ENCODE peak calls at places on chromosome 21, in ten cellular contexts. Y is stimulated activated CD4-positive, alpha-beta T cell treated with anti-CD3 and anti-CD28 coated beads, Interleukin-4, amount 100 ng/mL, for 1 hour; V is AG04450; D is GM04503; S is cardiac fibroblast; K is activated CD8-positive, alpha-beta T cell treated with anti-CD3 and anti-CD28 coated beads for 36 hours; N is memory B cell; P is CD4-positive, CD25-positive, alpha-beta regulatory T cell; O is HFF-Myc; Q is left ventricle myocardium superior. L is an unnamed sample.

GRCh38 chr21:23887709-23888303 is 1719.5 kb downstream of the MRPL39 start:
- DNase-seq in Y (peak), V (no peak), D (no peak), S (no peak), K (peak), N (peak), P (peak), O (no peak), Q (no peak), L (no peak)

GRCh38 chr21:25742900-25743299 is 8.1 kb downstream of the GABPA start:
- DNase-seq in Y (no peak), V (no peak), D (no peak), S (no peak), K (no peak), N (no peak), P (no peak), O (no peak), Q (no peak), L (no peak)

GRCh38 chr21:45530423-45531113 is 11.7 kb downstream of the SLC19A1 start:
- DNase-seq in Y (no peak), V (no peak), D (no peak), S (no peak), K (no peak), N (no peak), P (no peak), O (no peak), Q (peak), L (no peak)

GRCh38 chr21:31837613-31838390 is 35.0 kb upstream of the HUNK start:
- DNase-seq in Y (no peak), V (no peak), D (no peak), S (no peak), K (no peak), N (no peak), P (no peak), O (no peak), Q (no peak), L (no peak)

GRCh38 chr21:29215709-29216108 is 83.0 kb upstream of the BACH1 start:
- DNase-seq in Y (no peak), V (no peak), D (peak), S (peak), K (no peak), N (no peak), P (no peak), O (peak), Q (no peak), L (no peak)

GRCh38 chr21:32771134-32771523 is 426 bp downstream of the PAXBP1 start:
- DNase-seq in Y (no peak), V (peak), D (no peak), S (peak), K (peak), N (no peak), P (no peak), O (no peak), Q (peak), L (no peak)

GRCh38 chr21:18545908-18546307 is 142.3 kb upstream of the TMPRSS15 start:
- DNase-seq in Y (no peak), V (no peak), D (no peak), S (no peak), K (no peak), N (no peak), P (no peak), O (no peak), Q (no peak), L (no peak)

GRCh38 chr21:46089285-46089684 is 8.6 kb upstream of the COL6A2 start:
- DNase-seq in Y (no peak), V (no peak), D (no peak), S (no peak), K (no peak), N (no peak), P (no peak), O (no peak), Q (no peak), L (no peak)

GRCh38 chr21:35565204-35565611 is 495.1 kb downstream of the SETD4 start:
- DNase-seq in Y (no peak), V (no peak), D (peak), S (peak), K (no peak), N (no peak), P (no peak), O (peak), Q (peak), L (no peak)

GRCh38 chr21:26846036-26846931 is 1.1 kb upstream of the ADAMTS1 start:
- DNase-seq in Y (no peak), V (no peak), D (peak), S (peak), K (peak), N (no peak), P (no peak), O (no peak), Q (peak), L (no peak)

GRCh38 chr21:42347601-42348327 is 3.0 kb downstream of the TFF2 start:
- DNase-seq in Y (no peak), V (no peak), D (no peak), S (no peak), K (no peak), N (no peak), P (no peak), O (no peak), Q (no peak), L (no peak)

GRCh38 chr21:45513003-45513706 is 29.1 kb downstream of the SLC19A1 start:
- DNase-seq in Y (no peak), V (no peak), D (no peak), S (no peak), K (no peak), N (no peak), P (no peak), O (no peak), Q (no peak), L (peak)

GRCh38 chr21:38139380-38140168 is 117.2 kb upstream of the KCNJ15 start:
- DNase-seq in Y (no peak), V (peak), D (no peak), S (peak), K (no peak), N (no peak), P (no peak), O (no peak), Q (no peak), L (no peak)

GRCh38 chr21:42161401-42161956 is 57.5 kb upstream of the ABCG1 start:
- DNase-seq in Y (no peak), V (no peak), D (no peak), S (no peak), K (no peak), N (no peak), P (no peak), O (no peak), Q (no peak), L (no peak)

GRCh38 chr21:31220567-31220966 is 123.5 kb downstream of the TIAM1 start:
- DNase-seq in Y (no peak), V (no peak), D (no peak), S (peak), K (no peak), N (no peak), P (no peak), O (no peak), Q (no peak), L (no peak)

GRCh38 chr21:26106562-26106961 is 64.0 kb downstream of the APP start:
- DNase-seq in Y (no peak), V (no peak), D (no peak), S (no peak), K (no peak), N (no peak), P (no peak), O (no peak), Q (no peak), L (no peak)

GRCh38 chr21:14957836-14958235 is 107.0 kb downstream of the NRIP1 start:
- DNase-seq in Y (no peak), V (no peak), D (no peak), S (no peak), K (no peak), N (no peak), P (no peak), O (no peak), Q (no peak), L (no peak)

GRCh38 chr21:34027727-34028461 is 45.5 kb upstream of the MRPS6 start:
- DNase-seq in Y (no peak), V (no peak), D (no peak), S (no peak), K (no peak), N (no peak), P (no peak), O (no peak), Q (no peak), L (no peak)

GRCh38 chr21:46196733-46197132 is 12.5 kb upstream of the SPATC1L start:
- DNase-seq in Y (no peak), V (no peak), D (no peak), S (no peak), K (no peak), N (no peak), P (no peak), O (no peak), Q (no peak), L (no peak)

GRCh38 chr21:36260030-36260787 is 59.8 kb upstream of the MORC3 start:
- DNase-seq in Y (no peak), V (peak), D (peak), S (peak), K (peak), N (peak), P (peak), O (peak), Q (no peak), L (peak)

GRCh38 chr21:33569986-33570385 is 18.5 kb downstream of the DONSON start:
- DNase-seq in Y (no peak), V (no peak), D (no peak), S (no peak), K (no peak), N (no peak), P (no peak), O (no peak), Q (no peak), L (no peak)

GRCh38 chr21:42406846-42407245 is 3.1 kb downstream of the UBASH3A start:
- DNase-seq in Y (no peak), V (no peak), D (no peak), S (no peak), K (peak), N (no peak), P (no peak), O (no peak), Q (no peak), L (no peak)

GRCh38 chr21:38308010-38308784 is 51.4 kb downstream of the KCNJ15 start:
- DNase-seq in Y (no peak), V (no peak), D (no peak), S (peak), K (no peak), N (no peak), P (no peak), O (no peak), Q (no peak), L (no peak)

GRCh38 chr21:17585875-17586450 is 26.7 kb downstream of the BTG3 start:
- DNase-seq in Y (no peak), V (no peak), D (no peak), S (peak), K (peak), N (peak), P (peak), O (peak), Q (no peak), L (peak)

GRCh38 chr21:32389337-32390015 is 3.3 kb downstream of the URB1 start:
- DNase-seq in Y (no peak), V (no peak), D (no peak), S (peak), K (no peak), N (no peak), P (no peak), O (no peak), Q (no peak), L (no peak)

GRCh38 chr21:41950941-41951408 is 2.8 kb downstream of the C2CD2 start:
- DNase-seq in Y (no peak), V (no peak), D (no peak), S (no peak), K (no peak), N (no peak), P (no peak), O (no peak), Q (peak), L (no peak)

GRCh38 chr21:34205811-34206635 is 132.6 kb downstream of the MRPS6 start:
- DNase-seq in Y (no peak), V (no peak), D (no peak), S (no peak), K (no peak), N (no peak), P (no peak), O (no peak), Q (no peak), L (no peak)

GRCh38 chr21:15023782-15024181 is 41.0 kb downstream of the NRIP1 start:
- DNase-seq in Y (no peak), V (no peak), D (no peak), S (no peak), K (no peak), N (no peak), P (no peak), O (no peak), Q (no peak), L (no peak)

GRCh38 chr21:26461500-26461899 is 111.6 kb downstream of the CYYR1 start:
- DNase-seq in Y (no peak), V (no peak), D (no peak), S (no peak), K (no peak), N (no peak), P (no peak), O (no peak), Q (no peak), L (no peak)

GRCh38 chr21:27804515-27804914 is 837.6 kb upstream of the ADAMTS5 start:
- DNase-seq in Y (no peak), V (no peak), D (no peak), S (no peak), K (no peak), N (no peak), P (no peak), O (no peak), Q (no peak), L (no peak)

GRCh38 chr21:45577806-45578801 is 35.9 kb upstream of the SLC19A1 start:
- DNase-seq in Y (no peak), V (no peak), D (no peak), S (no peak), K (no peak), N (no peak), P (no peak), O (no peak), Q (peak), L (peak)

GRCh38 chr21:43639470-43640178 is 19.7 kb downstream of the HSF2BP start:
- DNase-seq in Y (no peak), V (peak), D (peak), S (peak), K (no peak), N (no peak), P (no peak), O (no peak), Q (no peak), L (no peak)

GRCh38 chr21:46116189-46116845 is 18.4 kb downstream of the COL6A2 start:
- DNase-seq in Y (no peak), V (no peak), D (no peak), S (no peak), K (no peak), N (no peak), P (no peak), O (no peak), Q (peak), L (no peak)

GRCh38 chr21:27681841-27682240 is 715.0 kb upstream of the ADAMTS5 start:
- DNase-seq in Y (no peak), V (no peak), D (no peak), S (peak), K (no peak), N (no peak), P (no peak), O (no peak), Q (no peak), L (no peak)

GRCh38 chr21:27403011-27403410 is 436.1 kb upstream of the ADAMTS5 start:
- DNase-seq in Y (no peak), V (no peak), D (no peak), S (no peak), K (no peak), N (no peak), P (no peak), O (no peak), Q (no peak), L (no peak)

GRCh38 chr21:39386194-39386593 is 37.3 kb upstream of the HMGN1 start:
- DNase-seq in Y (peak), V (no peak), D (no peak), S (peak), K (no peak), N (no peak), P (no peak), O (no peak), Q (peak), L (peak)

GRCh38 chr21:36171741-36172331 is 15.2 kb downstream of the DOP1B start:
- DNase-seq in Y (no peak), V (no peak), D (no peak), S (no peak), K (no peak), N (no peak), P (no peak), O (no peak), Q (peak), L (no peak)

GRCh38 chr21:32392299-32392879 is 423 bp downstream of the URB1 start:
- DNase-seq in Y (no peak), V (no peak), D (no peak), S (no peak), K (no peak), N (no peak), P (no peak), O (no peak), Q (no peak), L (peak)

GRCh38 chr21:36325373-36326010 is 5.5 kb downstream of the MORC3 start:
- DNase-seq in Y (no peak), V (no peak), D (no peak), S (no peak), K (no peak), N (no peak), P (no peak), O (no peak), Q (no peak), L (no peak)

GRCh38 chr21:25459365-25459764 is 147.9 kb downstream of the MRPL39 start:
- DNase-seq in Y (no peak), V (no peak), D (no peak), S (no peak), K (no peak), N (no peak), P (no peak), O (no peak), Q (no peak), L (no peak)

L was measured in HT-29.